ENCODE peak calls at places on chromosomes 3 and 15, in nine cellular contexts. One of them, this sample, is unnamed.

GRCh38 chr15:46091860-46092450 is 457.1 kb downstream of the SQOR start:
- DNase-seq in GM13977: no peak
- DNase-seq in right atrium auricular region: no peak
- DNase-seq in omental fat pad: no peak
- DNase-seq in epithelial cell of proximal tubule: no peak
- DNase-seq in WERI-Rb-1: peak; percentile 71
- DNase-seq in dorsolateral prefrontal cortex: no peak
- DNase-seq in cardiac fibroblast: peak; percentile 10
- DNase-seq in body of pancreas: peak; percentile 29
- DNase-seq in this sample: peak; percentile 64

GRCh38 chr3:194485876-194486539 is 794 bp downstream of the ATP13A3 start:
- DNase-seq in omental fat pad: no peak
- DNase-seq in dorsolateral prefrontal cortex: no peak
- DNase-seq in GM13977: peak; percentile 61
- DNase-seq in cardiac fibroblast: peak; percentile 62
- DNase-seq in body of pancreas: peak; percentile 39
- DNase-seq in right atrium auricular region: peak; percentile 59
- DNase-seq in epithelial cell of proximal tubule: no peak
- DNase-seq in WERI-Rb-1: no peak
- DNase-seq in this sample: peak; percentile 44

GRCh38 chr15:96924570-96924969 is 594.1 kb downstream of the NR2F2 start:
- DNase-seq in dorsolateral prefrontal cortex: no peak
- DNase-seq in GM13977: no peak
- DNase-seq in omental fat pad: no peak
- DNase-seq in WERI-Rb-1: no peak
- DNase-seq in body of pancreas: no peak
- DNase-seq in right atrium auricular region: no peak
- DNase-seq in cardiac fibroblast: no peak
- DNase-seq in epithelial cell of proximal tubule: no peak
- DNase-seq in this sample: no peak

GRCh38 chr15:37518436-37518835 is 416.0 kb upstream of the TMCO5A start:
- DNase-seq in GM13977: no peak
- DNase-seq in dorsolateral prefrontal cortex: no peak
- DNase-seq in WERI-Rb-1: no peak
- DNase-seq in cardiac fibroblast: no peak
- DNase-seq in omental fat pad: no peak
- DNase-seq in epithelial cell of proximal tubule: no peak
- DNase-seq in right atrium auricular region: no peak
- DNase-seq in body of pancreas: no peak
- DNase-seq in this sample: no peak

GRCh38 chr15:22903427-22903826 is 65.0 kb downstream of the NIPA2 start:
- DNase-seq in cardiac fibroblast: no peak
- DNase-seq in GM13977: no peak
- DNase-seq in body of pancreas: no peak
- DNase-seq in dorsolateral prefrontal cortex: no peak
- DNase-seq in right atrium auricular region: no peak
- DNase-seq in epithelial cell of proximal tubule: no peak
- DNase-seq in WERI-Rb-1: no peak
- DNase-seq in omental fat pad: no peak
- DNase-seq in this sample: no peak

GRCh38 chr3:188829577-188829976 is 342.2 kb upstream of the TPRG1 start:
- DNase-seq in GM13977: no peak
- DNase-seq in WERI-Rb-1: no peak
- DNase-seq in epithelial cell of proximal tubule: peak; percentile 56
- DNase-seq in dorsolateral prefrontal cortex: no peak
- DNase-seq in cardiac fibroblast: no peak
- DNase-seq in right atrium auricular region: no peak
- DNase-seq in omental fat pad: no peak
- DNase-seq in body of pancreas: no peak
- DNase-seq in this sample: peak; percentile 32

GRCh38 chr3:43647331-43648166 is 25.7 kb upstream of the ANO10 start:
- DNase-seq in omental fat pad: no peak
- DNase-seq in dorsolateral prefrontal cortex: no peak
- DNase-seq in WERI-Rb-1: no peak
- DNase-seq in body of pancreas: no peak
- DNase-seq in GM13977: no peak
- DNase-seq in epithelial cell of proximal tubule: no peak
- DNase-seq in cardiac fibroblast: no peak
- DNase-seq in right atrium auricular region: no peak
- DNase-seq in this sample: no peak

GRCh38 chr15:38378162-38378560 is 75.8 kb upstream of the FAM98B start:
- DNase-seq in body of pancreas: peak; percentile 76
- DNase-seq in GM13977: no peak
- DNase-seq in cardiac fibroblast: peak; percentile 83
- DNase-seq in right atrium auricular region: peak; percentile 74
- DNase-seq in omental fat pad: peak; percentile 36
- DNase-seq in epithelial cell of proximal tubule: no peak
- DNase-seq in WERI-Rb-1: no peak
- DNase-seq in dorsolateral prefrontal cortex: peak; percentile 58
- DNase-seq in this sample: peak; percentile 25

GRCh38 chr3:181868576-181868975 is 156.9 kb downstream of the SOX2 start:
- DNase-seq in right atrium auricular region: no peak
- DNase-seq in dorsolateral prefrontal cortex: no peak
- DNase-seq in GM13977: no peak
- DNase-seq in WERI-Rb-1: no peak
- DNase-seq in omental fat pad: no peak
- DNase-seq in body of pancreas: no peak
- DNase-seq in epithelial cell of proximal tubule: no peak
- DNase-seq in cardiac fibroblast: no peak
- DNase-seq in this sample: no peak
- TF ChIP-seq CTCF in right atrium auricular region: no peak
- TF ChIP-seq CTCF in dorsolateral prefrontal cortex: no peak
- TF ChIP-seq CTCF in GM13977: no peak
- TF ChIP-seq CTCF in WERI-Rb-1: no peak
- TF ChIP-seq CTCF in omental fat pad: no peak
- TF ChIP-seq CTCF in body of pancreas: no peak
- TF ChIP-seq CTCF in epithelial cell of proximal tubule: no peak
- TF ChIP-seq CTCF in cardiac fibroblast: no peak
- TF ChIP-seq CTCF in this sample: no peak

GRCh38 chr3:185460719-185461350 is 38.0 kb downstream of the TMEM41A start:
- DNase-seq in body of pancreas: no peak
- DNase-seq in epithelial cell of proximal tubule: no peak
- DNase-seq in WERI-Rb-1: no peak
- DNase-seq in omental fat pad: no peak
- DNase-seq in cardiac fibroblast: peak; percentile 48
- DNase-seq in GM13977: peak; percentile 14
- DNase-seq in dorsolateral prefrontal cortex: no peak
- DNase-seq in right atrium auricular region: no peak
- DNase-seq in this sample: no peak
- TF ChIP-seq CTCF in body of pancreas: peak; percentile 21
- TF ChIP-seq CTCF in epithelial cell of proximal tubule: peak; percentile 47
- TF ChIP-seq CTCF in WERI-Rb-1: peak; percentile 6
- TF ChIP-seq CTCF in omental fat pad: no peak
- TF ChIP-seq CTCF in cardiac fibroblast: no peak
- TF ChIP-seq CTCF in GM13977: no peak
- TF ChIP-seq CTCF in dorsolateral prefrontal cortex: peak; percentile 61
- TF ChIP-seq CTCF in right atrium auricular region: no peak
- TF ChIP-seq CTCF in this sample: peak; percentile 15

GRCh38 chr3:184808021-184808420 is 3.9 kb upstream of the VPS8 start:
- DNase-seq in right atrium auricular region: no peak
- DNase-seq in WERI-Rb-1: peak; percentile 43
- DNase-seq in GM13977: no peak
- DNase-seq in dorsolateral prefrontal cortex: no peak
- DNase-seq in omental fat pad: no peak
- DNase-seq in cardiac fibroblast: no peak
- DNase-seq in body of pancreas: no peak
- DNase-seq in epithelial cell of proximal tubule: no peak
- DNase-seq in this sample: no peak
- TF ChIP-seq CTCF in right atrium auricular region: no peak
- TF ChIP-seq CTCF in WERI-Rb-1: peak; percentile 69
- TF ChIP-seq CTCF in GM13977: no peak
- TF ChIP-seq CTCF in dorsolateral prefrontal cortex: no peak
- TF ChIP-seq CTCF in omental fat pad: no peak
- TF ChIP-seq CTCF in cardiac fibroblast: peak; percentile 14
- TF ChIP-seq CTCF in body of pancreas: no peak
- TF ChIP-seq CTCF in epithelial cell of proximal tubule: peak; percentile 27
- TF ChIP-seq CTCF in this sample: no peak

GRCh38 chr3:125481786-125482185 is 38.2 kb downstream of the SNX4 start:
- DNase-seq in epithelial cell of proximal tubule: no peak
- DNase-seq in GM13977: no peak
- DNase-seq in right atrium auricular region: no peak
- DNase-seq in body of pancreas: no peak
- DNase-seq in WERI-Rb-1: no peak
- DNase-seq in dorsolateral prefrontal cortex: no peak
- DNase-seq in cardiac fibroblast: no peak
- DNase-seq in omental fat pad: no peak
- DNase-seq in this sample: no peak
- TF ChIP-seq CTCF in epithelial cell of proximal tubule: no peak
- TF ChIP-seq CTCF in GM13977: no peak
- TF ChIP-seq CTCF in right atrium auricular region: no peak
- TF ChIP-seq CTCF in body of pancreas: no peak
- TF ChIP-seq CTCF in WERI-Rb-1: no peak
- TF ChIP-seq CTCF in dorsolateral prefrontal cortex: no peak
- TF ChIP-seq CTCF in cardiac fibroblast: no peak
- TF ChIP-seq CTCF in omental fat pad: no peak
- TF ChIP-seq CTCF in this sample: no peak

GRCh38 chr3:152957488-152957887 is 122.6 kb downstream of the P2RY1 start:
- DNase-seq in WERI-Rb-1: no peak
- DNase-seq in dorsolateral prefrontal cortex: no peak
- DNase-seq in right atrium auricular region: no peak
- DNase-seq in epithelial cell of proximal tubule: no peak
- DNase-seq in body of pancreas: no peak
- DNase-seq in GM13977: no peak
- DNase-seq in omental fat pad: no peak
- DNase-seq in cardiac fibroblast: no peak
- DNase-seq in this sample: no peak

GRCh38 chr3:152964901-152965609 is 130.1 kb downstream of the P2RY1 start:
- DNase-seq in cardiac fibroblast: no peak
- DNase-seq in GM13977: no peak
- DNase-seq in WERI-Rb-1: no peak
- DNase-seq in right atrium auricular region: no peak
- DNase-seq in dorsolateral prefrontal cortex: no peak
- DNase-seq in omental fat pad: no peak
- DNase-seq in body of pancreas: no peak
- DNase-seq in epithelial cell of proximal tubule: no peak
- DNase-seq in this sample: no peak

GRCh38 chr3:152960684-152961083 is 125.8 kb downstream of the P2RY1 start:
- DNase-seq in WERI-Rb-1: no peak
- DNase-seq in epithelial cell of proximal tubule: peak; percentile 23
- DNase-seq in body of pancreas: no peak
- DNase-seq in omental fat pad: no peak
- DNase-seq in GM13977: no peak
- DNase-seq in dorsolateral prefrontal cortex: no peak
- DNase-seq in cardiac fibroblast: no peak
- DNase-seq in right atrium auricular region: no peak
- DNase-seq in this sample: no peak

GRCh38 chr3:152961323-152961722 is 126.4 kb downstream of the P2RY1 start:
- DNase-seq in dorsolateral prefrontal cortex: no peak
- DNase-seq in epithelial cell of proximal tubule: peak; percentile 16
- DNase-seq in GM13977: peak; percentile 38
- DNase-seq in right atrium auricular region: no peak
- DNase-seq in omental fat pad: no peak
- DNase-seq in WERI-Rb-1: peak; percentile 20
- DNase-seq in cardiac fibroblast: peak; percentile 42
- DNase-seq in body of pancreas: peak; percentile 42
- DNase-seq in this sample: no peak
- TF ChIP-seq CTCF in dorsolateral prefrontal cortex: peak; percentile 30
- TF ChIP-seq CTCF in epithelial cell of proximal tubule: peak; percentile 54
- TF ChIP-seq CTCF in GM13977: peak; percentile 43
- TF ChIP-seq CTCF in right atrium auricular region: peak; percentile 43
- TF ChIP-seq CTCF in omental fat pad: no peak
- TF ChIP-seq CTCF in WERI-Rb-1: peak; percentile 33
- TF ChIP-seq CTCF in cardiac fibroblast: peak; percentile 17
- TF ChIP-seq CTCF in body of pancreas: peak; percentile 59
- TF ChIP-seq CTCF in this sample: peak; percentile 20

GRCh38 chr3:153440311-153440710 is 278.3 kb downstream of the RAP2B start:
- DNase-seq in right atrium auricular region: no peak
- DNase-seq in GM13977: no peak
- DNase-seq in epithelial cell of proximal tubule: no peak
- DNase-seq in dorsolateral prefrontal cortex: no peak
- DNase-seq in cardiac fibroblast: no peak
- DNase-seq in body of pancreas: no peak
- DNase-seq in WERI-Rb-1: no peak
- DNase-seq in omental fat pad: no peak
- DNase-seq in this sample: no peak

GRCh38 chr3:153438275-153438674 is 276.2 kb downstream of the RAP2B start:
- DNase-seq in omental fat pad: no peak
- DNase-seq in dorsolateral prefrontal cortex: no peak
- DNase-seq in epithelial cell of proximal tubule: no peak
- DNase-seq in right atrium auricular region: no peak
- DNase-seq in GM13977: no peak
- DNase-seq in cardiac fibroblast: no peak
- DNase-seq in WERI-Rb-1: no peak
- DNase-seq in body of pancreas: no peak
- DNase-seq in this sample: no peak

GRCh38 chr3:153442799-153443487 is 280.9 kb downstream of the RAP2B start:
- DNase-seq in body of pancreas: no peak
- DNase-seq in epithelial cell of proximal tubule: no peak
- DNase-seq in GM13977: no peak
- DNase-seq in omental fat pad: no peak
- DNase-seq in WERI-Rb-1: no peak
- DNase-seq in right atrium auricular region: no peak
- DNase-seq in dorsolateral prefrontal cortex: no peak
- DNase-seq in cardiac fibroblast: no peak
- DNase-seq in this sample: no peak

GRCh38 chr3:153442386-153442785 is 280.4 kb downstream of the RAP2B start:
- DNase-seq in dorsolateral prefrontal cortex: no peak
- DNase-seq in WERI-Rb-1: no peak
- DNase-seq in right atrium auricular region: no peak
- DNase-seq in GM13977: no peak
- DNase-seq in omental fat pad: no peak
- DNase-seq in epithelial cell of proximal tubule: no peak
- DNase-seq in cardiac fibroblast: peak; percentile 35
- DNase-seq in body of pancreas: no peak
- DNase-seq in this sample: no peak

GRCh38 chr3:153439780-153440179 is 277.8 kb downstream of the RAP2B start:
- DNase-seq in cardiac fibroblast: no peak
- DNase-seq in dorsolateral prefrontal cortex: no peak
- DNase-seq in right atrium auricular region: no peak
- DNase-seq in omental fat pad: no peak
- DNase-seq in GM13977: no peak
- DNase-seq in epithelial cell of proximal tubule: no peak
- DNase-seq in body of pancreas: no peak
- DNase-seq in WERI-Rb-1: no peak
- DNase-seq in this sample: no peak
- TF ChIP-seq CTCF in cardiac fibroblast: no peak
- TF ChIP-seq CTCF in dorsolateral prefrontal cortex: no peak
- TF ChIP-seq CTCF in right atrium auricular region: no peak
- TF ChIP-seq CTCF in omental fat pad: no peak
- TF ChIP-seq CTCF in GM13977: no peak
- TF ChIP-seq CTCF in epithelial cell of proximal tubule: peak; percentile 46
- TF ChIP-seq CTCF in body of pancreas: no peak
- TF ChIP-seq CTCF in WERI-Rb-1: no peak
- TF ChIP-seq CTCF in this sample: no peak

DNA sequence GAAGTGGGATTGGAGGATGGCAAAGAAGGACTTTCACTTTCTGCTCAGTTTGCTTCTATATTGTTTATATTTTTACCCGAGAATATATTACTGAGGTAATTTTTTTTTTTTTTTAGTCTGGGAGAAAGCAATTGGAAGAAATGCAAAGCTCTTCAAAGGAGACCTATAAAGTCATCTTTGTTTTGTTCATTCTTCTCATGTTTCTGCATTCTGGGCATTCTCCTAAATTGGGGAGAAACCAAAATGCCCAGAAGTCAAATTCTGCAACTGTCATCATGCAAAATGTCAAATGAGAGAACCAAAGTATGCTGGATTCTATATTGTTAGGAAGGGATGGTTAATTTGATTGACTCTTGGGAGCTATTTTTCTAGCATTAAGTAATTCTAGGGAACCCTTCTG is 168.3 kb upstream of the TSC22D2 start:
- DNase-seq in WERI-Rb-1: no peak
- DNase-seq in right atrium auricular region: no peak
- DNase-seq in omental fat pad: no peak
- DNase-seq in GM13977: no peak
- DNase-seq in body of pancreas: no peak
- DNase-seq in dorsolateral prefrontal cortex: no peak
- DNase-seq in epithelial cell of proximal tubule: no peak
- DNase-seq in cardiac fibroblast: no peak
- DNase-seq in this sample: no peak
- TF ChIP-seq CTCF in WERI-Rb-1: no peak
- TF ChIP-seq CTCF in right atrium auricular region: no peak
- TF ChIP-seq CTCF in omental fat pad: no peak
- TF ChIP-seq CTCF in GM13977: no peak
- TF ChIP-seq CTCF in body of pancreas: no peak
- TF ChIP-seq CTCF in dorsolateral prefrontal cortex: no peak
- TF ChIP-seq CTCF in epithelial cell of proximal tubule: no peak
- TF ChIP-seq CTCF in cardiac fibroblast: no peak
- TF ChIP-seq CTCF in this sample: no peak

This sample was measured in adrenal gland.